ENCODE peak calls at places on chromosome 1, in five cellular contexts. H, V, N, U and T are unnamed samples.

GRCh38 chr1:232599178-232600041 is 30.5 kb downstream of the SIPA1L2 start:
- DNase-seq in H (peak; percentile 37), V (no peak), N (no peak), U (no peak), T (peak; percentile 92)

GRCh38 chr1:162019006-162019405 is 4.7 kb downstream of the OLFML2B start:
- DNase-seq in H (no peak), V (peak; percentile 71), N (peak; percentile 65), U (peak; percentile 83), T (peak; percentile 90)

GRCh38 chr1:116832268-116832931 is 77.3 kb upstream of the PTGFRN start:
- DNase-seq in H (no peak), V (no peak), N (no peak), U (no peak), T (no peak)

GRCh38 chr1:51506537-51506936 is 12.5 kb downstream of the EPS15 start:
- DNase-seq in H (no peak), V (no peak), N (peak; percentile 91), U (peak; percentile 97), T (no peak)

GRCh38 chr1:9689971-9690381 is 38.4 kb downstream of the PIK3CD start:
- DNase-seq in H (no peak), V (no peak), N (no peak), U (peak; percentile 30), T (no peak)

GRCh38 chr1:59431566-59432294 is 134.8 kb downstream of the FGGY start:
- DNase-seq in H (no peak), V (no peak), N (no peak), U (no peak), T (no peak)

GRCh38 chr1:168116327-168116799 is 20.4 kb downstream of the GPR161 start:
- DNase-seq in H (no peak), V (no peak), N (no peak), U (no peak), T (no peak)

GRCh38 chr1:41734201-41734915 is 184.4 kb downstream of the HIVEP3 start:
- DNase-seq in H (peak; percentile 71), V (no peak), N (no peak), U (no peak), T (no peak)

GRCh38 chr1:174777262-174777661 is 222.5 kb upstream of the CACYBP start:
- DNase-seq in H (no peak), V (no peak), N (no peak), U (no peak), T (no peak)

GRCh38 chr1:68470388-68470970 is 20.7 kb upstream of the RPE65 start:
- DNase-seq in H (peak; percentile 12), V (no peak), N (peak; percentile 22), U (peak; percentile 46), T (no peak)

GRCh38 chr1:112056354-112056753 is 66.9 kb upstream of the KCND3 start:
- DNase-seq in H (no peak), V (no peak), N (no peak), U (no peak), T (no peak)

GRCh38 chr1:21933397-21934248 is 3.5 kb downstream of the HSPG2 start:
- DNase-seq in H (no peak), V (peak; percentile 69), N (no peak), U (peak; percentile 47), T (peak; percentile 68)

GRCh38 chr1:53636621-53637171 is 102.3 kb downstream of the GLIS1 start:
- DNase-seq in H (no peak), V (no peak), N (no peak), U (no peak), T (no peak)

GRCh38 chr1:24765308-24765988 is 20.2 kb downstream of the CLIC4 start:
- DNase-seq in H (no peak), V (no peak), N (peak; percentile 80), U (peak; percentile 63), T (no peak)

GRCh38 chr1:206734499-206735142 is 36.0 kb upstream of the IL19 start:
- DNase-seq in H (no peak), V (peak; percentile 9), N (peak; percentile 50), U (peak; percentile 58), T (peak; percentile 37)

GRCh38 chr1:65528104-65528503 is 107.6 kb downstream of the LEPR start:
- DNase-seq in H (no peak), V (no peak), N (no peak), U (peak; percentile 17), T (no peak)

GRCh38 chr1:2516946-2517345 is 9.4 kb downstream of the PANK4 start:
- DNase-seq in H (no peak), V (no peak), N (no peak), U (no peak), T (no peak)

GRCh38 chr1:31855038-31855845 is 39.4 kb upstream of the SPOCD1 start:
- DNase-seq in H (peak; percentile 9), V (no peak), N (peak; percentile 80), U (peak; percentile 43), T (no peak)

GRCh38 chr1:235843458-235843857 is 23.2 kb downstream of the LYST start:
- DNase-seq in H (no peak), V (peak; percentile 2), N (peak; percentile 65), U (peak; percentile 62), T (peak; percentile 32)